ENCODE peak calls at places on chromosomes 4 and X, in five cellular contexts. One of them, this sample, is unnamed.

GRCh38 chr4:147122697-147123472 is 177.2 kb upstream of the TTC29 start:
- DNase-seq in prostate gland: no peak
- DNase-seq in RWPE1: no peak
- DNase-seq in brain microvascular endothelial cell: no peak
- DNase-seq in lower lobe of right lung: no peak
- DNase-seq in this sample: no peak

GRCh38 chr4:38860788-38861424 is 4.3 kb upstream of the TLR6 start:
- DNase-seq in prostate gland: no peak
- DNase-seq in RWPE1: no peak
- DNase-seq in brain microvascular endothelial cell: no peak
- DNase-seq in lower lobe of right lung: peak; percentile 60
- DNase-seq in this sample: no peak

GRCh38 chr4:17577660-17578481 is 873 bp downstream of the LAP3 start:
- DNase-seq in prostate gland: peak; percentile 20
- DNase-seq in RWPE1: no peak
- DNase-seq in brain microvascular endothelial cell: peak; percentile 5
- DNase-seq in lower lobe of right lung: peak; percentile 66
- DNase-seq in this sample: no peak

GRCh38 chrX:48945517-48946348 is 11.7 kb downstream of the OTUD5 start:
- DNase-seq in prostate gland: peak; percentile 19
- DNase-seq in RWPE1: peak; percentile 26
- DNase-seq in brain microvascular endothelial cell: peak; percentile 37
- DNase-seq in lower lobe of right lung: peak; percentile 54
- DNase-seq in this sample: no peak

GRCh38 chrX:23898412-23898959 is 9.3 kb downstream of the APOO start:
- DNase-seq in prostate gland: no peak
- DNase-seq in RWPE1: no peak
- DNase-seq in brain microvascular endothelial cell: no peak
- DNase-seq in lower lobe of right lung: no peak
- DNase-seq in this sample: peak; percentile 60

GRCh38 chrX:129700536-129700935 is 38.2 kb upstream of the XPNPEP2 start:
- DNase-seq in prostate gland: no peak
- DNase-seq in RWPE1: no peak
- DNase-seq in brain microvascular endothelial cell: no peak
- DNase-seq in lower lobe of right lung: no peak
- DNase-seq in this sample: no peak

GRCh38 chrX:110450050-110450449 is 91.4 kb downstream of the RTL9 start:
- DNase-seq in prostate gland: peak; percentile 70
- DNase-seq in RWPE1: peak; percentile 30
- DNase-seq in brain microvascular endothelial cell: peak; percentile 76
- DNase-seq in lower lobe of right lung: peak; percentile 61
- DNase-seq in this sample: no peak

GRCh38 chr4:103050736-103051436 is 25.7 kb downstream of the SLC9B2 start:
- DNase-seq in prostate gland: no peak
- DNase-seq in RWPE1: no peak
- DNase-seq in brain microvascular endothelial cell: no peak
- DNase-seq in lower lobe of right lung: no peak
- DNase-seq in this sample: no peak

GRCh38 chr4:3871881-3872833 is 106.0 kb downstream of the ADRA2C start:
- DNase-seq in prostate gland: no peak
- DNase-seq in RWPE1: no peak
- DNase-seq in brain microvascular endothelial cell: no peak
- DNase-seq in lower lobe of right lung: peak; percentile 14
- DNase-seq in this sample: no peak

GRCh38 chr4:119730644-119730995 is 102.0 kb upstream of the PDE5A start:
- DNase-seq in prostate gland: no peak
- DNase-seq in RWPE1: no peak
- DNase-seq in brain microvascular endothelial cell: no peak
- DNase-seq in lower lobe of right lung: no peak
- DNase-seq in this sample: no peak

GRCh38 chrX:66164470-66164869 is 423 bp downstream of the HEPH start:
- DNase-seq in prostate gland: no peak
- DNase-seq in RWPE1: no peak
- DNase-seq in brain microvascular endothelial cell: no peak
- DNase-seq in lower lobe of right lung: no peak
- DNase-seq in this sample: no peak

GRCh38 chrX:47587906-47588735 is 5.9 kb downstream of the TIMP1 start:
- DNase-seq in prostate gland: no peak
- DNase-seq in RWPE1: no peak
- DNase-seq in brain microvascular endothelial cell: no peak
- DNase-seq in lower lobe of right lung: no peak
- DNase-seq in this sample: no peak

GRCh38 chr4:128863314-128864075 is 54.0 kb downstream of the JADE1 start:
- DNase-seq in prostate gland: peak; percentile 65
- DNase-seq in RWPE1: peak; percentile 58
- DNase-seq in brain microvascular endothelial cell: peak; percentile 51
- DNase-seq in lower lobe of right lung: peak; percentile 58
- DNase-seq in this sample: no peak

GRCh38 chr4:89249313-89249712 is 58.3 kb downstream of the GPRIN3 start:
- DNase-seq in prostate gland: no peak
- DNase-seq in RWPE1: no peak
- DNase-seq in brain microvascular endothelial cell: no peak
- DNase-seq in lower lobe of right lung: no peak
- DNase-seq in this sample: no peak

GRCh38 chrX:22748093-22748999 is 251.4 kb upstream of the DDX53 start:
- DNase-seq in prostate gland: peak; percentile 5
- DNase-seq in RWPE1: peak; percentile 3
- DNase-seq in brain microvascular endothelial cell: peak; percentile 25
- DNase-seq in lower lobe of right lung: no peak
- DNase-seq in this sample: no peak

GRCh38 chrX:41045960-41046567 is 39.2 kb upstream of the USP9X start:
- DNase-seq in prostate gland: no peak
- DNase-seq in RWPE1: no peak
- DNase-seq in brain microvascular endothelial cell: no peak
- DNase-seq in lower lobe of right lung: no peak
- DNase-seq in this sample: no peak

GRCh38 chrX:102129473-102129872 is 4.0 kb downstream of the TCEAL2 start:
- DNase-seq in prostate gland: no peak
- DNase-seq in RWPE1: peak; percentile 2
- DNase-seq in brain microvascular endothelial cell: no peak
- DNase-seq in lower lobe of right lung: no peak
- DNase-seq in this sample: no peak

GRCh38 chrX:102849396-102849795 is 87.7 kb upstream of the RAB40AL start:
- DNase-seq in prostate gland: no peak
- DNase-seq in RWPE1: no peak
- DNase-seq in brain microvascular endothelial cell: no peak
- DNase-seq in lower lobe of right lung: no peak
- DNase-seq in this sample: no peak

GRCh38 chrX:110086916-110087484 is 84.1 kb downstream of the TMEM164 start:
- DNase-seq in prostate gland: no peak
- DNase-seq in RWPE1: peak; percentile 68
- DNase-seq in brain microvascular endothelial cell: peak; percentile 88
- DNase-seq in lower lobe of right lung: no peak
- DNase-seq in this sample: peak; percentile 60

GRCh38 chr4:169649545-169650226 is 29.3 kb downstream of the CLCN3 start:
- DNase-seq in prostate gland: no peak
- DNase-seq in RWPE1: no peak
- DNase-seq in brain microvascular endothelial cell: no peak
- DNase-seq in lower lobe of right lung: no peak
- DNase-seq in this sample: no peak
- H3K27ac ChIP-seq in prostate gland: peak overlapping the region; percentile 51
- H3K27ac ChIP-seq in RWPE1: no peak overlapping the region
- H3K27ac ChIP-seq in brain microvascular endothelial cell: no peak overlapping the region
- H3K27ac ChIP-seq in lower lobe of right lung: no peak overlapping the region
- H3K27ac ChIP-seq in this sample: no peak overlapping the region

GRCh38 chrX:134174859-134175258 is 62.1 kb upstream of the CCDC160 start:
- DNase-seq in prostate gland: no peak
- DNase-seq in RWPE1: no peak
- DNase-seq in brain microvascular endothelial cell: no peak
- DNase-seq in lower lobe of right lung: no peak
- DNase-seq in this sample: no peak

GRCh38 chrX:134174273-134174660 is 62.7 kb upstream of the CCDC160 start:
- DNase-seq in prostate gland: no peak
- DNase-seq in RWPE1: no peak
- DNase-seq in brain microvascular endothelial cell: no peak
- DNase-seq in lower lobe of right lung: no peak
- DNase-seq in this sample: no peak

GRCh38 chrX:134173541-134174272 is 63.3 kb upstream of the CCDC160 start:
- DNase-seq in prostate gland: no peak
- DNase-seq in RWPE1: no peak
- DNase-seq in brain microvascular endothelial cell: no peak
- DNase-seq in lower lobe of right lung: no peak
- DNase-seq in this sample: no peak

GRCh38 chrX:134171661-134172587 is 65.1 kb upstream of the CCDC160 start:
- DNase-seq in prostate gland: peak; percentile 35
- DNase-seq in RWPE1: peak; percentile 0
- DNase-seq in brain microvascular endothelial cell: no peak
- DNase-seq in lower lobe of right lung: no peak
- DNase-seq in this sample: no peak

DNA sequence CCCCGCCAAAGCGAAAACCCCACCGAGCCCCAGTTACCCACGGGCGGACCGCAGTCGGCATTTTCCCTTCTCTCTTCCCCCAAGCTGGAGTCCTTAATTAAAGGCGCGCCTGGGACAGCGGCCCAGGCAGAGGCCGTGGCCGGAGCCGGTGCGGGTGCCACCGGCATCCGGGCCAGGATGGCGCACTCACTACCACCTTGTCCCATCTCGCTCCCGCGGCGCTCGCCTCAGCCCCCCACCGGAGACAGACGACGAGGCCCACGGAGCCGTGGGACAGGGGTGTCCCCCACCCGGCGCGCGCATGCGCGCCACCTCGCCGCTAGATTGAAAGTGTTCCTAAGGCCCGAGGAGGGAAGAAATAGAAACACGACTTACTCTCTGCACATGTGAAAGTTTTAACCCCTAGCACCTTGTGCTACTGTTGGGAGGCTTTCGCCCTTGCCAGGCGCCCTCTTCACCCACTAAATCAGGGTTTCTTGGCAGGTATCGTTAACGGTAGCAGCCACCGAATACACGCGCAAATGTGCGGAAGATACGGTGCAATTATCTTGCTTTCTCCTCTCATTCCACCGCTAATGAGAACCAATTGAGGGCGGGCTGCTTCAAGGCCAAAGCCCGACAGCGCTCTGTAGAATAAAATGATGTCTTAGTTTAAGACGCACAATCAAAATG is 64.3 kb upstream of the CCDC160 start:
- DNase-seq in prostate gland: peak; percentile 33
- DNase-seq in RWPE1: peak; percentile 5
- DNase-seq in brain microvascular endothelial cell: no peak
- DNase-seq in lower lobe of right lung: peak; percentile 48
- DNase-seq in this sample: no peak
- H3K27ac ChIP-seq in prostate gland: peak overlapping the region; percentile 77
- H3K27ac ChIP-seq in RWPE1: no peak overlapping the region
- H3K27ac ChIP-seq in brain microvascular endothelial cell: no peak overlapping the region
- H3K27ac ChIP-seq in lower lobe of right lung: no peak overlapping the region
- H3K27ac ChIP-seq in this sample: no peak overlapping the region

DNA sequence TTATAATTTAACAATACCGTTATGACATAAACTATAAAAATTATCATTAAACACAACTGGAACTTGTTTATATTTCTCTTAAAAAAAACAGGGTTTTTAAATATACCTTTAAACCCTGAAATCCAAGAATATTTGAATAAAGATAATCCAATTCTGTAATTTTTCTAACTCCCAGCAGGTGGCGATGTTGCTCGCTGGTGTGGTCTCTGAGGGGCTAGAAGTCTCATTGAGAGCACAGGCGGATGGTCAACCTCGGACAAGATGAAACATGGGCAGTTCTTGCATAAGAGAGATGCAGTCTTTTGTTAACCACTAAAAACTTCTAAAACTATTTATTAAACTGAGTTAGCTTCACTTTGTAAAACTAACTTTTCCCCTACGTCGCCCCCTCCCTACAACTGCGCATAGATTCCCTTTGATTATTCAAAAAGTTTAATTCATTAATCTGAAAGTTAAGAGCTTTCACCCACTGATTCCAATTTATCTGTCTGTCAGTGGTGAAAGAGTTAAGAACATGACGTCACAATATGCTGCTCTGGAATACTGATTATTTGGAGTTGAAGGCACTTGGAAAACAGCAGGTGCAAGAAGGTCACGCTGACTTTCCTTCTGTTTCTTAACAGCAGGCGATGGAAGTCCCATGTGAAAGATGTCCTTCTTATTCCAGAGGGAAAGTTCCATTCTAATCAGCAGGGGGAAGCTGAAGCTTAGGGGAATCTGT is 29.5 kb downstream of the DMP1 start:
- DNase-seq in prostate gland: no peak
- DNase-seq in RWPE1: peak; percentile 31
- DNase-seq in brain microvascular endothelial cell: peak; percentile 35
- DNase-seq in lower lobe of right lung: no peak
- DNase-seq in this sample: no peak
- H3K27ac ChIP-seq in prostate gland: no peak overlapping the region
- H3K27ac ChIP-seq in RWPE1: no peak overlapping the region
- H3K27ac ChIP-seq in brain microvascular endothelial cell: no peak overlapping the region
- H3K27ac ChIP-seq in lower lobe of right lung: no peak overlapping the region
- H3K27ac ChIP-seq in this sample: no peak overlapping the region

GRCh38 chrX:69506617-69507499 is 2.7 kb downstream of the NALF2 start:
- DNase-seq in prostate gland: no peak
- DNase-seq in RWPE1: no peak
- DNase-seq in brain microvascular endothelial cell: no peak
- DNase-seq in lower lobe of right lung: no peak
- DNase-seq in this sample: no peak

GRCh38 chrX:69503228-69503834 is 795 bp upstream of the NALF2 start:
- DNase-seq in prostate gland: peak; percentile 28
- DNase-seq in RWPE1: no peak
- DNase-seq in brain microvascular endothelial cell: no peak
- DNase-seq in lower lobe of right lung: no peak
- DNase-seq in this sample: no peak

GRCh38 chrX:69503835-69504625 is at the start of gene NALF2:
- DNase-seq in prostate gland: peak; percentile 33
- DNase-seq in RWPE1: peak; percentile 14
- DNase-seq in brain microvascular endothelial cell: no peak
- DNase-seq in lower lobe of right lung: peak; percentile 65
- DNase-seq in this sample: no peak

GRCh38 chrX:69505772-69506616 is 1.9 kb downstream of the NALF2 start:
- DNase-seq in prostate gland: no peak
- DNase-seq in RWPE1: no peak
- DNase-seq in brain microvascular endothelial cell: no peak
- DNase-seq in lower lobe of right lung: no peak
- DNase-seq in this sample: no peak

GRCh38 chrX:69504626-69505612 is 793 bp downstream of the NALF2 start:
- DNase-seq in prostate gland: no peak
- DNase-seq in RWPE1: no peak
- DNase-seq in brain microvascular endothelial cell: no peak
- DNase-seq in lower lobe of right lung: no peak
- DNase-seq in this sample: no peak
- H3K27ac ChIP-seq in prostate gland: peak overlapping the region; percentile 60
- H3K27ac ChIP-seq in RWPE1: no peak overlapping the region
- H3K27ac ChIP-seq in brain microvascular endothelial cell: no peak overlapping the region
- H3K27ac ChIP-seq in lower lobe of right lung: no peak overlapping the region
- H3K27ac ChIP-seq in this sample: peak overlapping the region; percentile 92

DNA sequence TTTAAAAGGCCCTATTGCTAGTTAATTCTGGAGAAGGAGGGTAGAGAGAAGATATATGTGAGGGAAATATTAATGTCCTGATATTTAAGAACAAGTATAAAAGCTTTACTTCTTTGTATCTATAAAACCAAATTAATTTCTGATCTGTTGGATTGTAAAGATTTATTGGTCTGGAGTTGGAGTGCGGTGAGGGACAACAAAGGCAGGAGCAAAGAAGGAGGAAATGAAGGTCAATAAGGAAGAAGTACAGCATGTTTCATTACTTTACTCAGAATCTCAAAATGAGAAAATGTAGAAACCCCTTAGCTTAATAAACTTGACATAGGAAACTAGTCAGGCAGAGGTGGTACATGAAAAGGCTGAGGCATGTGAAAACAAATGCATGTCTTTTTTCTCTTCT is 192.9 kb downstream of the PALLD start:
- DNase-seq in prostate gland: no peak
- DNase-seq in RWPE1: no peak
- DNase-seq in brain microvascular endothelial cell: no peak
- DNase-seq in lower lobe of right lung: no peak
- DNase-seq in this sample: no peak
- H3K27ac ChIP-seq in prostate gland: no peak overlapping the region
- H3K27ac ChIP-seq in RWPE1: no peak overlapping the region
- H3K27ac ChIP-seq in brain microvascular endothelial cell: no peak overlapping the region
- H3K27ac ChIP-seq in lower lobe of right lung: no peak overlapping the region
- H3K27ac ChIP-seq in this sample: no peak overlapping the region

GRCh38 chr4:145734051-145734450 is 54.1 kb downstream of the C4orf51 start:
- DNase-seq in prostate gland: no peak
- DNase-seq in RWPE1: peak; percentile 20
- DNase-seq in brain microvascular endothelial cell: peak; percentile 13
- DNase-seq in lower lobe of right lung: no peak
- DNase-seq in this sample: no peak
- H3K27ac ChIP-seq in prostate gland: peak overlapping the region; percentile 98
- H3K27ac ChIP-seq in RWPE1: peak overlapping the region; percentile 98
- H3K27ac ChIP-seq in brain microvascular endothelial cell: peak overlapping the region; percentile 96
- H3K27ac ChIP-seq in lower lobe of right lung: peak overlapping the region; percentile 90
- H3K27ac ChIP-seq in this sample: peak overlapping the region; percentile 95

This sample was measured in epithelial cell of prostate.